ENCODE peak calls at places on chromosome 7, in five cellular contexts. Y is SJSA1, K is A673, G is left ventricle myocardium inferior, Q is HCT116. U is an unnamed sample.

GRCh38 chr7:18320971-18321567 is 174.5 kb upstream of the HDAC9 start:
- DNase-seq in Y (no peak), K (peak), G (no peak), Q (peak), U (peak)

GRCh38 chr7:149799397-149800168 is 26.2 kb upstream of the ZNF467 start:
- DNase-seq in Y (no peak), K (peak), G (peak), Q (no peak), U (no peak)

GRCh38 chr7:157003445-157004049 is 6.9 kb downstream of the MNX1 start:
- DNase-seq in Y (peak), K (no peak), G (no peak), Q (no peak), U (no peak)

GRCh38 chr7:12687213-12688171 is at the start of gene ARL4A:
- DNase-seq in Y (peak), K (peak), G (peak), Q (peak), U (peak)

GRCh38 chr7:20998309-20998708 is 211.6 kb upstream of the SP8 start:
- DNase-seq in Y (no peak), K (no peak), G (no peak), Q (peak), U (no peak)

GRCh38 chr7:112515989-112516388 is 35.2 kb downstream of the LSMEM1 start:
- DNase-seq in Y (no peak), K (no peak), G (no peak), Q (peak), U (no peak)

GRCh38 chr7:103114576-103115008 is 34.3 kb downstream of the NAPEPLD start:
- DNase-seq in Y (no peak), K (no peak), G (no peak), Q (no peak), U (no peak)

GRCh38 chr7:151470656-151471180 is 30.8 kb upstream of the CRYGN start:
- DNase-seq in Y (no peak), K (peak), G (no peak), Q (no peak), U (no peak)

GRCh38 chr7:155255071-155255470 is 42.6 kb upstream of the INSIG1 start:
- DNase-seq in Y (no peak), K (no peak), G (no peak), Q (no peak), U (no peak)

GRCh38 chr7:107874097-107874496 is 16.9 kb upstream of the DLD start:
- DNase-seq in Y (no peak), K (no peak), G (no peak), Q (no peak), U (no peak)

GRCh38 chr7:40232242-40232929 is 97.6 kb downstream of the SUGCT start:
- DNase-seq in Y (no peak), K (peak), G (no peak), Q (peak), U (peak)

GRCh38 chr7:150811-151221 is 41.6 kb upstream of the FAM20C start:
- DNase-seq in Y (no peak), K (no peak), G (no peak), Q (no peak), U (no peak)

GRCh38 chr7:157674715-157675426 is 338.1 kb downstream of the DNAJB6 start:
- DNase-seq in Y (peak), K (no peak), G (no peak), Q (no peak), U (no peak)

GRCh38 chr7:146960747-146961416 is 844.3 kb downstream of the CNTNAP2 start:
- DNase-seq in Y (no peak), K (peak), G (no peak), Q (no peak), U (no peak)

GRCh38 chr7:91181949-91182348 is 82.3 kb upstream of the FZD1 start:
- DNase-seq in Y (no peak), K (no peak), G (no peak), Q (no peak), U (no peak)

GRCh38 chr7:137933270-137934017 is 68.4 kb downstream of the CREB3L2 start:
- DNase-seq in Y (peak), K (peak), G (no peak), Q (no peak), U (peak)

GRCh38 chr7:116633131-116633988 is 38.6 kb upstream of the MET start:
- DNase-seq in Y (no peak), K (no peak), G (no peak), Q (no peak), U (no peak)

GRCh38 chr7:151010307-151011096 is 13.8 kb downstream of the ATG9B start:
- DNase-seq in Y (no peak), K (no peak), G (no peak), Q (no peak), U (no peak)

GRCh38 chr7:143408686-143409551 is at the start of gene EPHA1:
- DNase-seq in Y (no peak), K (no peak), G (no peak), Q (peak), U (no peak)

GRCh38 chr7:70402069-70402468 is 729.9 kb upstream of the GALNT17 start:
- DNase-seq in Y (no peak), K (no peak), G (no peak), Q (no peak), U (no peak)

GRCh38 chr7:17207220-17207619 is 91.2 kb upstream of the AHR start:
- DNase-seq in Y (no peak), K (no peak), G (no peak), Q (no peak), U (peak)

GRCh38 chr7:72504057-72504456 is 91.9 kb upstream of the CALN1 start:
- DNase-seq in Y (no peak), K (no peak), G (no peak), Q (no peak), U (no peak)

GRCh38 chr7:159067870-159068787 is 76.5 kb downstream of the VIPR2 start:
- DNase-seq in Y (no peak), K (no peak), G (peak), Q (no peak), U (peak)

GRCh38 chr7:69567790-69568189 is 30.5 kb upstream of the AUTS2 start:
- DNase-seq in Y (no peak), K (no peak), G (no peak), Q (no peak), U (no peak)

GRCh38 chr7:65304175-65304574 is 69.5 kb upstream of the ZNF92 start:
- DNase-seq in Y (no peak), K (no peak), G (no peak), Q (no peak), U (no peak)

GRCh38 chr7:46321556-46322205 is 400.6 kb upstream of the IGFBP3 start:
- DNase-seq in Y (peak), K (no peak), G (no peak), Q (no peak), U (peak)

GRCh38 chr7:137716061-137716460 is 130.7 kb downstream of the DGKI start:
- DNase-seq in Y (no peak), K (no peak), G (no peak), Q (no peak), U (no peak)

GRCh38 chr7:45923290-45923689 is 2.2 kb upstream of the IGFBP3 start:
- DNase-seq in Y (peak), K (peak), G (peak), Q (no peak), U (peak)

GRCh38 chr7:101164071-101164840 is 1.1 kb downstream of the VGF start:
- DNase-seq in Y (peak), K (peak), G (no peak), Q (no peak), U (no peak)

GRCh38 chr7:39754326-39755120 is 131.2 kb downstream of the RALA start:
- DNase-seq in Y (peak), K (peak), G (no peak), Q (no peak), U (peak)

GRCh38 chr7:82419200-82419599 is 24.4 kb downstream of the CACNA2D1 start:
- DNase-seq in Y (no peak), K (no peak), G (peak), Q (no peak), U (no peak)

GRCh38 chr7:30251708-30252329 is 32.6 kb upstream of the ZNRF2 start:
- DNase-seq in Y (no peak), K (no peak), G (no peak), Q (no peak), U (no peak)

GRCh38 chr7:30266686-30267085 is 17.7 kb upstream of the ZNRF2 start:
- DNase-seq in Y (no peak), K (no peak), G (no peak), Q (no peak), U (no peak)

GRCh38 chr7:93566876-93567275 is 7.6 kb downstream of the CALCR start:
- DNase-seq in Y (no peak), K (no peak), G (no peak), Q (no peak), U (no peak)

GRCh38 chr7:129169705-129170319 is 18.6 kb upstream of the SMO start:
- DNase-seq in Y (no peak), K (no peak), G (no peak), Q (no peak), U (no peak)
- H3K4me3 ChIP-seq in Y (no peak), K (peak), G (peak), Q (no peak), U (peak)

DNA sequence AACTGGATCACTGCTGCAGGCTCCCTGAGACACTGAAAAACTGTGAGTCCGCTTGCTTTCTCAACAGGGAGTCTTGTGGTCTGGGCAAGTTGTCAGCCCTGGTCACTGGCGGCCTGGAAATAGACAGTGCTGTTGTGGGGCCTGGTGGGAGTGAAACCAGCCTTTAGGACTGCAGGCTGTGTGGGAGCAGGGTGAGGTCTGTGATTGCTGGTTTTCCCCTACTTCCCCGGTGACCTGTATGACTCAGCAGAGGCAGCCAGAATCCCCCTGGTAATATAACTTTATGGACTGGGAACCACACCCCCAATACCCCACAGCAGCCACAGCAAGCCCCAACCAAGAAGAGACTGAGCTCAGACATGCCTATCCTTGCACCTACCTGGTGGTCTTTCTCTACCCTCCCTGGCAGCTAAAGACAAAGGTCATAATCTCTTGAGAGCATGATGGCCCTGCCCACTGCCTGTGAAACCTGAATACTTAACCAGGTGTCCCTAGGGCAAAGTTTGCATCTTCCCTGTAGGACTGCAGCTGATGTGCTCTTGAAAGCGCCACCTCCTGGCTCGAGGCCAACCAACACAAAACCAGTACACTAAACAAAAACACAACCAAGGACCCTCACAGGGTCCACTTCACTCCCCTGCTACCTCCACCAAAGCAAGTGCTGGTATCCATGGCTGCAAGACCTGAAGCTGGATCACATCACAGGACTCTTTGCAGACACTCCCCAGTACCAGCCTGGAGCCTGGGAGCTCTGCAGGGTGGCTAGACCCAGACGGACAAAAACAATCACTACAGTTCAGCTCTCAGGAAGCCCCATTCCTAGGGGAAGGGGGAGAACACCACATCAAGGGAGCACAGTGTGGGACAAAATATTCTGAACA is 7.2 kb upstream of the ADAM22 start:
- DNase-seq in Y (no peak), K (no peak), G (no peak), Q (no peak), U (peak)
- H3K27ac ChIP-seq in Y (no peak), K (no peak), G (no peak), Q (no peak), U (no peak)

GRCh38 chr7:94643771-94644545 is 12.0 kb downstream of the SGCE start:
- DNase-seq in Y (no peak), K (no peak), G (no peak), Q (no peak), U (no peak)
- H3K4me3 ChIP-seq in Y (no peak), K (no peak), G (no peak), Q (no peak), U (no peak)

GRCh38 chr7:1455241-1455939 is 3.9 kb downstream of the MICALL2 start:
- DNase-seq in Y (no peak), K (no peak), G (no peak), Q (peak), U (no peak)
- H3K27ac ChIP-seq in Y (no peak), K (peak), G (peak), Q (peak), U (no peak)

GRCh38 chr7:114051871-114052324 is 133.1 kb upstream of the PPP1R3A start:
- DNase-seq in Y (no peak), K (no peak), G (no peak), Q (no peak), U (no peak)

GRCh38 chr7:114050571-114050970 is 131.8 kb upstream of the PPP1R3A start:
- DNase-seq in Y (no peak), K (no peak), G (no peak), Q (no peak), U (no peak)

GRCh38 chr7:114047889-114048288 is 129.1 kb upstream of the PPP1R3A start:
- DNase-seq in Y (no peak), K (no peak), G (no peak), Q (no peak), U (peak)

DNA sequence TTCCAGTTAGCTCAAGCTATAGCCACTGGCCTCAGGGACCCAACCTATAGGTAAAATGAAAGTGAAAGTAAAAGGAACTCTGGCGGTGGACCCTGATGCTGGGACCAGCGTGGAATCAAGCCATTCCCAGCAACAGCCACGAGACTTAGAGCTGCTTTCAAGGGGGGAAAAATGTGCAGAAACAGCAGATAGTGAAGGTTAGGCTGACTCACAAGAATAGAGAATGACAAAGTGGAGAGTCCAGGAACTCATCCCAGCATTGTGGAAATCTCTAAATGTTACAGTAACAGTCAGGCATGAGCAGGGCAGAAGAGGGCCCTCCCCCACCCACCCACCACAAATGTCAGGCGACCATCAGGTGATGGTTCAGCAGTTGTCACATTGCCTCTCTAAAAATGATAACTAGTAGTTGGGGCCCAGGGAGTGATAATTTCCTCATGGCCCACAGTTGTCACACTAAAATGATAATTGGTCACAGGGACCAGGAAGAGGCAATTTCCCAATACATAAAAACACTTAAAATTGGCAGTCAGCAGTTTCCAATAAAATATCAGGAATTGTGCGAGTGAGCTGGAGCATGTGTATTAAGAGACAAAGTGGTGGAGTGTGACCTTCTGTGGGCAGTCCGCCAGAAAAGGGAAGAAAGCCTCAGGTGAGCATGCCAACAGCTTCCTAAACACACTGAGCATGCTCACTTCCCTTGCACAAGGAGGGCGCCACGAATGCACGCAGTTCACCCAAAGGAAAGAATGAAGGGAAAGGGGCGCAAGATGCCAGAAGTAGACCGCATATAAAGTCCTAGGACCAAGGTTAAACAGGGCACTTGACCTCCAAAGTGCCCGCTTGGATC is 129.8 kb upstream of the PPP1R3A start:
- DNase-seq in Y (no peak), K (peak), G (no peak), Q (no peak), U (peak)
- H3K4me3 ChIP-seq in Y (peak), K (peak), G (peak), Q (peak), U (no peak)